ENCODE peak calls at places on chromosomes 5 and 9, in ten cellular contexts. O is NB4, J is H54, B is transverse colon, E is breast epithelium, G is body of pancreas, Q is adrenal gland, V is spleen, R is A549, K is Peyer's patch. T is an unnamed sample.
A peak's percentile ranks its signal among the peaks of the same experiment; 100 is the strongest.

GRCh38 chr9:100346836-100347235 is 5.9 kb downstream of the TEX10 start:
- DNase-seq in O (no peak), J (no peak), B (no peak), E (no peak), G (no peak), Q (no peak), V (no peak), R (no peak), K (no peak), T (no peak)

GRCh38 chr5:92518318-92518913 is 1062.6 kb downstream of the NR2F1-AS1 start:
- DNase-seq in O (peak; percentile 31), J (peak; percentile 15), B (no peak), E (no peak), G (peak; percentile 25), Q (no peak), V (no peak), R (peak; percentile 13), K (no peak), T (peak; percentile 27)

GRCh38 chr5:163614787-163615186 is 109.4 kb downstream of the MAT2B start:
- DNase-seq in O (no peak), J (no peak), B (no peak), E (no peak), G (no peak), Q (no peak), V (no peak), R (no peak), K (no peak), T (no peak)

GRCh38 chr5:58681943-58682342 is 99.1 kb downstream of the RAB3C start:
- DNase-seq in O (no peak), J (no peak), B (no peak), E (no peak), G (no peak), Q (no peak), V (no peak), R (no peak), K (no peak), T (no peak)

GRCh38 chr5:72018158-72018803 is 89.0 kb upstream of the MAP1B start:
- DNase-seq in O (peak; percentile 65), J (peak; percentile 35), B (peak; percentile 71), E (no peak), G (peak; percentile 77), Q (peak; percentile 78), V (peak; percentile 72), R (peak; percentile 54), K (peak; percentile 68), T (peak; percentile 46)

GRCh38 chr5:40929049-40929448 is 19.8 kb downstream of the C7 start:
- DNase-seq in O (no peak), J (no peak), B (no peak), E (no peak), G (no peak), Q (no peak), V (no peak), R (no peak), K (no peak), T (no peak)

GRCh38 chr5:61304611-61305369 is 27.3 kb upstream of the ZSWIM6 start:
- DNase-seq in O (no peak), J (no peak), B (peak; percentile 86), E (no peak), G (peak; percentile 38), Q (no peak), V (no peak), R (peak; percentile 80), K (peak; percentile 80), T (no peak)

GRCh38 chr5:159609359-159609758 is 279.1 kb upstream of the IL12B start:
- DNase-seq in O (no peak), J (no peak), B (no peak), E (no peak), G (no peak), Q (no peak), V (no peak), R (no peak), K (no peak), T (no peak)

GRCh38 chr5:127072861-127073846 is at the start of gene C5orf63:
- DNase-seq in O (peak; percentile 73), J (no peak), B (peak; percentile 74), E (peak; percentile 58), G (peak; percentile 70), Q (peak; percentile 66), V (peak; percentile 95), R (peak; percentile 61), K (peak; percentile 79), T (peak; percentile 78)

GRCh38 chr9:98971168-98971914 is 27.6 kb downstream of the COL15A1 start:
- DNase-seq in O (peak; percentile 18), J (peak; percentile 94), B (no peak), E (no peak), G (no peak), Q (peak; percentile 76), V (no peak), R (no peak), K (no peak), T (no peak)

DNA sequence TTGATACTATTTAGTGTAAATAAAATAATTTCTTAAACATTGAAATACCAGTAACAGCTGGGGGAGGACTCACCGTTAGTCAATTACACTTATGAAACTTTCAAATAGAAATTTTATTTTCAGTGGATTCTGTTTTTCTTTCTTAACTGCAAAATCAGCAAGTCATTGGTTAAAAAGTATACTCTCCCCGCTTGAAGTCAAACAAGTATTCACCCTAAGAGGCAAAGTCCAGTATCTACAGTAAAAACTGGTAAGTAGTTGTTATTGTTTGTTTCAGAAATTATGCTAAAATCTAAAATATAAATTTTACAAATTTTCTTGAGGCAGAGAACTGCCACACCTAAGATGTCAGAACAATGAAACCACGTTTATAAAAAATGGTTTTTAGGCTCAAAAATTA is 22.4 kb downstream of the NREP start:
- DNase-seq in O (no peak), J (no peak), B (no peak), E (no peak), G (no peak), Q (no peak), V (no peak), R (no peak), K (no peak), T (no peak)
- TF ChIP-seq POLR2A in O (no peak), J (no peak), B (no peak), E (no peak), G (no peak), Q (no peak), V (no peak), R (no peak), K (no peak), T (no peak)

GRCh38 chr9:27065288-27065687 is 43.7 kb upstream of the TEK start:
- DNase-seq in O (no peak), J (no peak), B (no peak), E (no peak), G (no peak), Q (no peak), V (no peak), R (no peak), K (no peak), T (no peak)
- TF ChIP-seq POLR2A in O (no peak), J (no peak), B (no peak), E (no peak), G (no peak), Q (no peak), V (no peak), R (no peak), K (no peak), T (no peak)

GRCh38 chr5:138466900-138467710 is 1.8 kb downstream of the EGR1 start:
- DNase-seq in O (no peak), J (no peak), B (peak; percentile 51), E (no peak), G (peak; percentile 71), Q (peak; percentile 74), V (peak; percentile 82), R (no peak), K (no peak), T (no peak)

GRCh38 chr5:138468966-138469539 is 3.8 kb downstream of the EGR1 start:
- DNase-seq in O (no peak), J (no peak), B (no peak), E (no peak), G (no peak), Q (no peak), V (no peak), R (no peak), K (no peak), T (no peak)

GRCh38 chr5:138466058-138466899 is 1.0 kb downstream of the EGR1 start:
- DNase-seq in O (no peak), J (no peak), B (peak; percentile 45), E (no peak), G (peak; percentile 84), Q (peak; percentile 73), V (peak; percentile 85), R (no peak), K (peak; percentile 60), T (no peak)

GRCh38 chr5:138468133-138468965 is 3.1 kb downstream of the EGR1 start:
- DNase-seq in O (peak; percentile 39), J (no peak), B (no peak), E (no peak), G (peak; percentile 42), Q (no peak), V (no peak), R (no peak), K (no peak), T (no peak)

DNA sequence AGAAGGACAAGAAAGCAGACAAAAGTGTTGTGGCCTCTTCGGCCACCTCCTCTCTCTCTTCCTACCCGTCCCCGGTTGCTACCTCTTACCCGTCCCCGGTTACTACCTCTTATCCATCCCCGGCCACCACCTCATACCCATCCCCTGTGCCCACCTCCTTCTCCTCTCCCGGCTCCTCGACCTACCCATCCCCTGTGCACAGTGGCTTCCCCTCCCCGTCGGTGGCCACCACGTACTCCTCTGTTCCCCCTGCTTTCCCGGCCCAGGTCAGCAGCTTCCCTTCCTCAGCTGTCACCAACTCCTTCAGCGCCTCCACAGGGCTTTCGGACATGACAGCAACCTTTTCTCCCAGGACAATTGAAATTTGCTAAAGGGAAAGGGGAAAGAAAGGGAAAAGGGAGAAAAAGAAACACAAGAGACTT is 2.4 kb downstream of the EGR1 start:
- DNase-seq in O (no peak), J (no peak), B (peak; percentile 55), E (no peak), G (no peak), Q (peak; percentile 67), V (peak; percentile 76), R (no peak), K (no peak), T (no peak)
- TF ChIP-seq POLR2A in O (no peak), J (no peak), B (peak; percentile 45), E (no peak), G (no peak), Q (peak; percentile 32), V (no peak), R (no peak), K (no peak), T (no peak)

GRCh38 chr9:133164209-133164590 is 486 bp upstream of the GBGT1 start:
- DNase-seq in O (no peak), J (no peak), B (no peak), E (peak; percentile 46), G (no peak), Q (no peak), V (no peak), R (no peak), K (peak; percentile 32), T (no peak)

GRCh38 chr9:133162802-133163558 is 734 bp downstream of the GBGT1 start:
- DNase-seq in O (no peak), J (no peak), B (no peak), E (no peak), G (no peak), Q (no peak), V (peak; percentile 85), R (no peak), K (peak; percentile 51), T (no peak)

GRCh38 chr9:133166392-133166791 is 2.7 kb upstream of the GBGT1 start:
- DNase-seq in O (no peak), J (no peak), B (no peak), E (no peak), G (no peak), Q (no peak), V (peak; percentile 75), R (no peak), K (peak; percentile 39), T (no peak)

GRCh38 chr9:133161542-133161950 is 2.2 kb downstream of the GBGT1 start:
- DNase-seq in O (no peak), J (no peak), B (no peak), E (no peak), G (no peak), Q (no peak), V (peak; percentile 51), R (no peak), K (peak; percentile 41), T (no peak)

GRCh38 chr9:133163559-133164208 is at the start of gene GBGT1:
- DNase-seq in O (peak; percentile 92), J (no peak), B (peak; percentile 72), E (no peak), G (peak; percentile 67), Q (peak; percentile 79), V (peak; percentile 93), R (peak; percentile 35), K (peak; percentile 77), T (no peak)
- TF ChIP-seq POLR2A in O (peak; percentile 80), J (peak; percentile 47), B (peak; percentile 44), E (no peak), G (no peak), Q (peak; percentile 70), V (no peak), R (no peak), K (peak; percentile 32), T (no peak)